ENCODE peak calls at places on chromosomes 4 and X, in ten cellular contexts. H, R, V, U, T, L, K, G, S and W are unnamed samples.

GRCh38 chr4:54961357-54961975 is 163.9 kb downstream of the KDR start:
- DNase-seq in H (no peak), R (no peak), V (no peak), U (peak; percentile 64), T (peak; percentile 5), L (no peak), K (no peak), G (peak; percentile 60), S (no peak), W (peak; percentile 29)

GRCh38 chr4:154911097-154911496 is 130.0 kb downstream of the RBM46 start:
- DNase-seq in H (no peak), R (no peak), V (no peak), U (no peak), T (no peak), L (no peak), K (no peak), G (peak; percentile 59), S (no peak), W (no peak)

GRCh38 chr4:128549636-128550035 is 259.9 kb upstream of the JADE1 start:
- DNase-seq in H (no peak), R (no peak), V (no peak), U (no peak), T (no peak), L (no peak), K (no peak), G (no peak), S (no peak), W (no peak)

GRCh38 chr4:1797861-1798529 is 4.9 kb downstream of the FGFR3 start:
- DNase-seq in H (no peak), R (no peak), V (no peak), U (no peak), T (no peak), L (no peak), K (no peak), G (no peak), S (no peak), W (no peak)

GRCh38 chr4:186536285-186536684 is 19.1 kb downstream of the MTNR1A start:
- DNase-seq in H (no peak), R (no peak), V (no peak), U (no peak), T (no peak), L (no peak), K (no peak), G (no peak), S (no peak), W (no peak)

GRCh38 chr4:40845136-40845910 is 95.6 kb downstream of the NSUN7 start:
- DNase-seq in H (no peak), R (no peak), V (no peak), U (no peak), T (no peak), L (no peak), K (no peak), G (no peak), S (no peak), W (peak; percentile 36)

GRCh38 chr4:13783800-13784411 is 156.4 kb upstream of the BOD1L1 start:
- DNase-seq in H (no peak), R (no peak), V (no peak), U (no peak), T (no peak), L (no peak), K (no peak), G (no peak), S (no peak), W (no peak)

GRCh38 chr4:43855283-43855682 is 593.3 kb downstream of the KCTD8 start:
- DNase-seq in H (no peak), R (no peak), V (no peak), U (no peak), T (no peak), L (no peak), K (no peak), G (no peak), S (no peak), W (no peak)

GRCh38 chr4:39548425-39549067 is 21.3 kb upstream of the UGDH start:
- DNase-seq in H (no peak), R (no peak), V (no peak), U (no peak), T (no peak), L (no peak), K (no peak), G (peak; percentile 42), S (no peak), W (no peak)

GRCh38 chrX:105765691-105766090 is 56.6 kb upstream of the NRK start:
- DNase-seq in H (no peak), R (no peak), V (no peak), U (no peak), T (no peak), L (no peak), K (no peak), G (no peak), S (no peak), W (no peak)

GRCh38 chrX:97790850-97791249 is 907.1 kb downstream of the RPA4 start:
- DNase-seq in H (no peak), R (no peak), V (no peak), U (no peak), T (no peak), L (no peak), K (no peak), G (no peak), S (no peak), W (no peak)

GRCh38 chr4:107037188-107037587 is 1.1 kb upstream of the DKK2 start:
- DNase-seq in H (no peak), R (no peak), V (no peak), U (no peak), T (no peak), L (no peak), K (no peak), G (peak; percentile 73), S (peak; percentile 45), W (no peak)

GRCh38 chr4:57097711-57098110 is 12.5 kb downstream of the IGFBP7 start:
- DNase-seq in H (no peak), R (no peak), V (no peak), U (no peak), T (no peak), L (no peak), K (no peak), G (no peak), S (no peak), W (no peak)

GRCh38 chrX:134625315-134625718 is 33.0 kb downstream of the PLAC1 start:
- DNase-seq in H (no peak), R (no peak), V (no peak), U (no peak), T (no peak), L (no peak), K (no peak), G (peak; percentile 70), S (no peak), W (no peak)

GRCh38 chrX:132146456-132146855 is 18.6 kb upstream of the FRMD7 start:
- DNase-seq in H (no peak), R (no peak), V (no peak), U (no peak), T (no peak), L (no peak), K (no peak), G (no peak), S (no peak), W (no peak)

GRCh38 chr4:77263247-77263646 is 106.2 kb downstream of the CCNG2 start:
- DNase-seq in H (no peak), R (no peak), V (no peak), U (no peak), T (no peak), L (no peak), K (no peak), G (no peak), S (no peak), W (no peak)

GRCh38 chr4:13905543-13905942 is 278.0 kb upstream of the BOD1L1 start:
- DNase-seq in H (no peak), R (no peak), V (no peak), U (no peak), T (no peak), L (no peak), K (no peak), G (peak; percentile 30), S (no peak), W (no peak)

GRCh38 chr4:32697281-32697814 is 1977.2 kb downstream of the PCDH7 start:
- DNase-seq in H (no peak), R (no peak), V (no peak), U (no peak), T (no peak), L (no peak), K (no peak), G (no peak), S (no peak), W (no peak)

GRCh38 chr4:101977096-101977495 is 186.6 kb downstream of the BANK1 start:
- DNase-seq in H (no peak), R (no peak), V (no peak), U (no peak), T (no peak), L (no peak), K (no peak), G (peak; percentile 99), S (no peak), W (no peak)

GRCh38 chr4:123114084-123114914 is 191.9 kb upstream of the NUDT6 start:
- DNase-seq in H (peak; percentile 57), R (no peak), V (no peak), U (no peak), T (no peak), L (no peak), K (no peak), G (no peak), S (peak; percentile 34), W (no peak)

GRCh38 chrX:86379209-86379608 is 231.0 kb downstream of the DACH2 start:
- DNase-seq in H (no peak), R (no peak), V (no peak), U (no peak), T (no peak), L (no peak), K (no peak), G (no peak), S (no peak), W (no peak)

GRCh38 chr4:128163177-128164117 is 102.3 kb downstream of the LARP1B start:
- DNase-seq in H (no peak), R (no peak), V (no peak), U (no peak), T (no peak), L (no peak), K (no peak), G (peak; percentile 64), S (no peak), W (no peak)

GRCh38 chrX:75106772-75107171 is 49.3 kb downstream of the ABCB7 start:
- DNase-seq in H (no peak), R (no peak), V (no peak), U (no peak), T (no peak), L (no peak), K (no peak), G (no peak), S (no peak), W (no peak)

GRCh38 chrX:1205681-1206611 is 6.5 kb downstream of the CRLF2 start:
- DNase-seq in H (no peak), R (peak; percentile 15), V (no peak), U (no peak), T (no peak), L (no peak), K (peak; percentile 49), G (peak; percentile 60), S (no peak), W (no peak)

GRCh38 chrX:54358424-54359211 is 772 bp upstream of the WNK3 start:
- DNase-seq in H (peak; percentile 70), R (peak; percentile 50), V (peak; percentile 35), U (peak; percentile 82), T (peak; percentile 87), L (peak; percentile 53), K (peak; percentile 21), G (peak; percentile 35), S (peak; percentile 55), W (peak; percentile 81)

GRCh38 chr4:107740950-107741701 is 21.1 kb upstream of the PAPSS1 start:
- DNase-seq in H (no peak), R (peak; percentile 60), V (no peak), U (no peak), T (no peak), L (no peak), K (no peak), G (peak; percentile 49), S (peak; percentile 64), W (peak; percentile 11)

GRCh38 chrX:103215768-103216085 is 819 bp downstream of the BEX4 start:
- DNase-seq in H (no peak), R (no peak), V (no peak), U (peak; percentile 3), T (peak; percentile 53), L (no peak), K (no peak), G (no peak), S (no peak), W (peak; percentile 68)

GRCh38 chrX:48826135-48826875 is at the start of gene ERAS:
- DNase-seq in H (no peak), R (no peak), V (no peak), U (no peak), T (no peak), L (no peak), K (no peak), G (no peak), S (no peak), W (no peak)